ENCODE peak calls at places on chromosomes 6 and 20, in five cellular contexts. One of them, this sample, is unnamed. For H3K4me1 and H3K9me3, the result is how much of the 10 kb centered on the place peaks cover.

GRCh38 chr6:116461563-116462507 is 660 bp downstream of the CALHM6 start:
- DNase-seq in prostate gland: no peak
- DNase-seq in CD8-positive, alpha-beta T cell: peak
- DNase-seq in adrenal gland: peak
- DNase-seq in Peyer's patch: peak
- DNase-seq in this sample: peak

GRCh38 chr20:40255368-40255767 is 433.7 kb downstream of the MAFB start:
- DNase-seq in prostate gland: peak
- DNase-seq in CD8-positive, alpha-beta T cell: no peak
- DNase-seq in adrenal gland: no peak
- DNase-seq in Peyer's patch: no peak
- DNase-seq in this sample: no peak

GRCh38 chr6:37303891-37304503 is 46.1 kb upstream of the TMEM217 start:
- DNase-seq in prostate gland: no peak
- DNase-seq in CD8-positive, alpha-beta T cell: no peak
- DNase-seq in adrenal gland: no peak
- DNase-seq in Peyer's patch: no peak
- DNase-seq in this sample: peak

GRCh38 chr6:1797801-1798200 is 188.1 kb downstream of the FOXC1 start:
- DNase-seq in prostate gland: no peak
- DNase-seq in CD8-positive, alpha-beta T cell: no peak
- DNase-seq in adrenal gland: no peak
- DNase-seq in Peyer's patch: no peak
- DNase-seq in this sample: no peak

GRCh38 chr6:38846844-38847243 is 131.7 kb downstream of the DNAH8 start:
- DNase-seq in prostate gland: no peak
- DNase-seq in CD8-positive, alpha-beta T cell: no peak
- DNase-seq in adrenal gland: no peak
- DNase-seq in Peyer's patch: no peak
- DNase-seq in this sample: no peak

GRCh38 chr20:47572105-47572729 is 70.5 kb downstream of the NCOA3 start:
- DNase-seq in prostate gland: no peak
- DNase-seq in CD8-positive, alpha-beta T cell: no peak
- DNase-seq in adrenal gland: no peak
- DNase-seq in Peyer's patch: no peak
- DNase-seq in this sample: no peak

GRCh38 chr6:109440325-109441068 is at the start of the genes PPIL6 and SMPD2:
- DNase-seq in prostate gland: peak
- DNase-seq in CD8-positive, alpha-beta T cell: peak
- DNase-seq in adrenal gland: peak
- DNase-seq in Peyer's patch: peak
- DNase-seq in this sample: peak

GRCh38 chr6:49530141-49530775 is 20.2 kb upstream of the C6orf141 start:
- DNase-seq in prostate gland: no peak
- DNase-seq in CD8-positive, alpha-beta T cell: no peak
- DNase-seq in adrenal gland: no peak
- DNase-seq in Peyer's patch: no peak
- DNase-seq in this sample: no peak

GRCh38 chr6:31007694-31008093 is 2.6 kb upstream of the MUC22 start:
- DNase-seq in prostate gland: no peak
- DNase-seq in CD8-positive, alpha-beta T cell: no peak
- DNase-seq in adrenal gland: no peak
- DNase-seq in Peyer's patch: no peak
- DNase-seq in this sample: no peak

GRCh38 chr6:57284056-57284455 is 33.4 kb upstream of the PRIM2 start:
- DNase-seq in prostate gland: peak
- DNase-seq in CD8-positive, alpha-beta T cell: no peak
- DNase-seq in adrenal gland: no peak
- DNase-seq in Peyer's patch: no peak
- DNase-seq in this sample: no peak

GRCh38 chr6:81816387-81816786 is 63.9 kb upstream of the TENT5A start:
- DNase-seq in prostate gland: no peak
- DNase-seq in CD8-positive, alpha-beta T cell: no peak
- DNase-seq in adrenal gland: no peak
- DNase-seq in Peyer's patch: no peak
- DNase-seq in this sample: no peak

GRCh38 chr6:101777646-101778045 is 384.1 kb downstream of the GRIK2 start:
- DNase-seq in prostate gland: no peak
- DNase-seq in CD8-positive, alpha-beta T cell: no peak
- DNase-seq in adrenal gland: no peak
- DNase-seq in Peyer's patch: no peak
- DNase-seq in this sample: no peak

GRCh38 chr6:30541515-30542403 is 14.5 kb downstream of the GNL1 start:
- DNase-seq in prostate gland: peak
- DNase-seq in CD8-positive, alpha-beta T cell: peak
- DNase-seq in adrenal gland: peak
- DNase-seq in Peyer's patch: peak
- DNase-seq in this sample: peak

GRCh38 chr20:36035720-36036119 is 67.3 kb downstream of the CNBD2 start:
- DNase-seq in prostate gland: no peak
- DNase-seq in CD8-positive, alpha-beta T cell: no peak
- DNase-seq in adrenal gland: no peak
- DNase-seq in Peyer's patch: no peak
- DNase-seq in this sample: no peak

GRCh38 chr6:44250067-44250717 is 3.3 kb downstream of the HSP90AB1 start:
- DNase-seq in prostate gland: no peak
- DNase-seq in CD8-positive, alpha-beta T cell: no peak
- DNase-seq in adrenal gland: no peak
- DNase-seq in Peyer's patch: no peak
- DNase-seq in this sample: no peak
- H3K4me3 ChIP-seq in prostate gland: no peak
- H3K4me3 ChIP-seq in CD8-positive, alpha-beta T cell: no peak
- H3K4me3 ChIP-seq in adrenal gland: no peak
- H3K4me3 ChIP-seq in Peyer's patch: no peak
- H3K4me3 ChIP-seq in this sample: no peak

GRCh38 chr20:51698252-51698651 is 69.9 kb downstream of the ATP9A start:
- DNase-seq in prostate gland: no peak
- DNase-seq in CD8-positive, alpha-beta T cell: no peak
- DNase-seq in adrenal gland: no peak
- DNase-seq in Peyer's patch: no peak
- DNase-seq in this sample: no peak

GRCh38 chr20:51700809-51701285 is 67.3 kb downstream of the ATP9A start:
- DNase-seq in prostate gland: peak
- DNase-seq in CD8-positive, alpha-beta T cell: no peak
- DNase-seq in adrenal gland: peak
- DNase-seq in Peyer's patch: no peak
- DNase-seq in this sample: no peak

GRCh38 chr20:51695574-51696303 is 72.5 kb downstream of the ATP9A start:
- DNase-seq in prostate gland: peak
- DNase-seq in CD8-positive, alpha-beta T cell: no peak
- DNase-seq in adrenal gland: no peak
- DNase-seq in Peyer's patch: no peak
- DNase-seq in this sample: no peak

GRCh38 chr20:51696304-51697118 is 71.7 kb downstream of the ATP9A start:
- DNase-seq in prostate gland: no peak
- DNase-seq in CD8-positive, alpha-beta T cell: no peak
- DNase-seq in adrenal gland: no peak
- DNase-seq in Peyer's patch: no peak
- DNase-seq in this sample: peak

DNA sequence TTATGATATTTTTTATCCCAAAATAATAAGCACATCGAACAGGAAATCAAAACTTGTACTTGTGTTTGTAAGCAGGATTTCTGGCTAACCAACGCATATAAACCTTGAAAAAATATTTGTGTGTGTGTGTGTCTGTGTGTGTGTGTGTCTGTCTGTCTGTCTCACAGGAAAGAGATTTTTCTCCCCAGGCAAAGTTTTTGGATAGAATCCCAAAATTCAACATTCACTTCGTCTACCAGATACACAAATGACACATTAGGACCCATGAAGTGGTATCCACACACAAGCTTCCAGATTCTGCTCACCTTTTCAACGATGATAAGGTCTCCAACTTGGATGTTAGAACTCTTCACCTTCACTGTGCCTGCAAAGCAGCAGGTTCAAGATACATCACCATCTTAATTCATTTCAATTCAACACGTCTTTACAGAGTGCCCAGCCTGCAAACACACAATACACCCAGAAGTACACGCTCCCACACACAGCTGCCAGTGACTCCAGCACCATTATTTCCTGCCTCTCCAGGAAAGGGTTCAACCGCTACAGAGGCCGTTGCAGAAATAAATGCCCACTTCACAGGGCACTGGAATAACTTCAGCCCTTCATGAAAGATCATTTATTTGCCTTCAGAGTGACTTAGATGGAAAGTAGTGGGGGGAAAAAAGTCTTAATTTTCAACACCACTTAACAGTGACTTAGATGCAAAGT is 70.9 kb downstream of the ATP9A start:
- DNase-seq in prostate gland: no peak
- DNase-seq in CD8-positive, alpha-beta T cell: no peak
- DNase-seq in adrenal gland: no peak
- DNase-seq in Peyer's patch: no peak
- DNase-seq in this sample: no peak
- H3K4me1 ChIP-seq in prostate gland: under half
- H3K4me1 ChIP-seq in CD8-positive, alpha-beta T cell: under half
- H3K4me1 ChIP-seq in adrenal gland: under half
- H3K4me1 ChIP-seq in Peyer's patch: under half
- H3K4me1 ChIP-seq in this sample: under half

DNA sequence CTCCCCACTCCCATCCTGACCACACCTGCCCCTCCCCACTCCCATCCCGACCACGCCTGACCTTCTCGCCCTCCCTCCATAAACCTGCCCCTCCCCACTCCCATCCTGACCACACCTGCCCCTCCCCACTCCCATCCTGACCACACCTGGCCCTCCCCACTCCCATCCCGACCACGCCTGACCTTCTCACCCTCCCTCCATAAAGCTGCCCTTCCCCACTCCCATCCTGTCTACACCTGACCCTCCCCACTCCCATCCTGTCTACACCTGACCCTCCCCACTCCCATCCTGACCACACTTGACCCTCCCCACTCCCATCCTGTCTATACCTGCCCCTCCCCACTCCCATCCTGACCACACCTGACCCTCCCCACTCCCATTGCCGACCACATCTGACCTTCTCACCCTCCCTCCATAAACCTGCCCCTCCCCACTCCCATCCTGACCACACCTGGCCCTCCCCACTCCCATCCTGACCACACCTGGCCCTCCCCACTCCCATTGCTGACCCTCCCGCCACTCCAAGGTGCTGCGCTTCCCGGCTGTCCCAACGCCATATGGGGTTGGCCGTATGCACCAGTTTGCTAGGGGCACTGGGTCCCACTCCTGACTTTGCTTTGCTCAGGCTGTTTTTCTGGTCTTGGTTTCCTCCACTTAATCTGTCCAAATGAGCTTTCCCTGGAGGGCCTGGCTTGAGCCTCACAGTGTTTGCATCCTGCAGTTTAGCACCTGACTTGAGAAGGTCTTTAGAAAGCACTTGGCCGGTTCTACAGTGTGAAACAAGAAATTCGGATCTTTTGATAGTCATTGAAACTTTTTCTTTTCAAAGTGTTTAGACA is 2.9 kb downstream of the KIF25 start:
- DNase-seq in prostate gland: no peak
- DNase-seq in CD8-positive, alpha-beta T cell: no peak
- DNase-seq in adrenal gland: no peak
- DNase-seq in Peyer's patch: no peak
- DNase-seq in this sample: no peak
- H3K9me3 ChIP-seq in prostate gland: under half
- H3K9me3 ChIP-seq in CD8-positive, alpha-beta T cell: under half
- H3K9me3 ChIP-seq in adrenal gland: under half
- H3K9me3 ChIP-seq in Peyer's patch: under half
- H3K9me3 ChIP-seq in this sample: under half

DNA sequence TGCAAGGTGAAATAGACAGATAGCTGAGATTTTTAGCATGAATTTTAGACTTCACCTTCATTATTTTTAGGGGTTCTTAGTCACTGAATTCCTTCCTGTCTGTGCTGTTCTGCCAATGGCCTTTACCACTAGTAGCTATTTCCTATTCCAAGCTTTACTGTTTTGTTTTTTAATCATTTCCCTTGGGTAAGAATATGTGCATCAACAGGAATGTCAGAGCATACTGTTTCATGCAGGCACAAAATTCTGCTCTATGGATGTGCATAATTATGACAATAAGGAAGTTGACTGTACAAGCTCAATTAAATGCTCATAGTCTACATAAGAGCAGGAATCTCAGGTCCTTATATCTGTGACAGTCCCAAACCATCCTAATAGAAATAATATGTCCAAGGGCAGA is 5.0 kb downstream of the TNFAIP3 start:
- DNase-seq in prostate gland: no peak
- DNase-seq in CD8-positive, alpha-beta T cell: no peak
- DNase-seq in adrenal gland: no peak
- DNase-seq in Peyer's patch: no peak
- DNase-seq in this sample: no peak
- H3K4me3 ChIP-seq in prostate gland: no peak
- H3K4me3 ChIP-seq in CD8-positive, alpha-beta T cell: peak
- H3K4me3 ChIP-seq in adrenal gland: peak
- H3K4me3 ChIP-seq in Peyer's patch: no peak
- H3K4me3 ChIP-seq in this sample: peak

GRCh38 chr20:4104842-4105241 is 89.5 kb upstream of the RNF24 start:
- DNase-seq in prostate gland: no peak
- DNase-seq in CD8-positive, alpha-beta T cell: no peak
- DNase-seq in adrenal gland: no peak
- DNase-seq in Peyer's patch: no peak
- DNase-seq in this sample: no peak
- H3K4me1 ChIP-seq in prostate gland: under half
- H3K4me1 ChIP-seq in CD8-positive, alpha-beta T cell: under half
- H3K4me1 ChIP-seq in adrenal gland: under half
- H3K4me1 ChIP-seq in Peyer's patch: under half
- H3K4me1 ChIP-seq in this sample: under half

GRCh38 chr20:21710863-21711431 is 5.5 kb downstream of the PAX1 start:
- DNase-seq in prostate gland: no peak
- DNase-seq in CD8-positive, alpha-beta T cell: no peak
- DNase-seq in adrenal gland: no peak
- DNase-seq in Peyer's patch: no peak
- DNase-seq in this sample: no peak
- H3K9me3 ChIP-seq in prostate gland: under half
- H3K9me3 ChIP-seq in CD8-positive, alpha-beta T cell: under half
- H3K9me3 ChIP-seq in adrenal gland: under half
- H3K9me3 ChIP-seq in Peyer's patch: under half
- H3K9me3 ChIP-seq in this sample: under half

GRCh38 chr6:73860303-73860702 is 164.3 kb downstream of the CD109 start:
- DNase-seq in prostate gland: no peak
- DNase-seq in CD8-positive, alpha-beta T cell: no peak
- DNase-seq in adrenal gland: no peak
- DNase-seq in Peyer's patch: no peak
- DNase-seq in this sample: no peak

GRCh38 chr6:73858376-73858775 is 162.4 kb downstream of the CD109 start:
- DNase-seq in prostate gland: no peak
- DNase-seq in CD8-positive, alpha-beta T cell: no peak
- DNase-seq in adrenal gland: no peak
- DNase-seq in Peyer's patch: no peak
- DNase-seq in this sample: no peak

GRCh38 chr6:73857341-73857890 is 161.4 kb downstream of the CD109 start:
- DNase-seq in prostate gland: no peak
- DNase-seq in CD8-positive, alpha-beta T cell: no peak
- DNase-seq in adrenal gland: no peak
- DNase-seq in Peyer's patch: no peak
- DNase-seq in this sample: no peak

GRCh38 chr6:73854998-73855718 is 159.2 kb downstream of the CD109 start:
- DNase-seq in prostate gland: peak
- DNase-seq in CD8-positive, alpha-beta T cell: no peak
- DNase-seq in adrenal gland: no peak
- DNase-seq in Peyer's patch: no peak
- DNase-seq in this sample: no peak
- H3K4me3 ChIP-seq in prostate gland: no peak
- H3K4me3 ChIP-seq in CD8-positive, alpha-beta T cell: no peak
- H3K4me3 ChIP-seq in adrenal gland: peak
- H3K4me3 ChIP-seq in Peyer's patch: no peak
- H3K4me3 ChIP-seq in this sample: no peak

GRCh38 chr6:167699141-167700036 is 127.3 kb upstream of the AFDN start:
- DNase-seq in prostate gland: no peak
- DNase-seq in CD8-positive, alpha-beta T cell: no peak
- DNase-seq in adrenal gland: peak
- DNase-seq in Peyer's patch: peak
- DNase-seq in this sample: peak
- H3K4me1 ChIP-seq in prostate gland: under half
- H3K4me1 ChIP-seq in CD8-positive, alpha-beta T cell: under half
- H3K4me1 ChIP-seq in adrenal gland: under half
- H3K4me1 ChIP-seq in Peyer's patch: under half
- H3K4me1 ChIP-seq in this sample: under half